ENCODE peak calls at places on chromosomes 4 and X, in seven cellular contexts. One of them, this sample, is unnamed.
A peak's percentile ranks its signal among the peaks of the same experiment; 100 is the strongest.

GRCh38 chr4:114780205-114780604 is 181.6 kb downstream of the UGT8 start:
- DNase-seq in AG09309: no peak
- DNase-seq in psoas muscle: no peak
- DNase-seq in colonic mucosa: no peak
- DNase-seq in fibroblast of villous mesenchyme: peak; percentile 3
- DNase-seq in CD8-positive, alpha-beta T cell: no peak
- DNase-seq in brain microvascular endothelial cell: peak; percentile 47
- DNase-seq in this sample: no peak

GRCh38 chr4:3321295-3321889 is 28.6 kb downstream of the RGS12 start:
- DNase-seq in psoas muscle: peak; percentile 82
- DNase-seq in AG09309: no peak
- DNase-seq in fibroblast of villous mesenchyme: peak; percentile 33
- DNase-seq in colonic mucosa: peak; percentile 17
- DNase-seq in CD8-positive, alpha-beta T cell: no peak
- DNase-seq in brain microvascular endothelial cell: no peak
- DNase-seq in this sample: no peak

GRCh38 chr4:15961778-15962510 is 1.0 kb downstream of the FGFBP2 start:
- DNase-seq in AG09309: no peak
- DNase-seq in colonic mucosa: no peak
- DNase-seq in fibroblast of villous mesenchyme: no peak
- DNase-seq in brain microvascular endothelial cell: no peak
- DNase-seq in psoas muscle: no peak
- DNase-seq in CD8-positive, alpha-beta T cell: peak; percentile 18
- DNase-seq in this sample: peak; percentile 62

GRCh38 chrX:153953342-153953830 is 8.9 kb upstream of the RENBP start:
- DNase-seq in CD8-positive, alpha-beta T cell: peak; percentile 62
- DNase-seq in psoas muscle: peak; percentile 88
- DNase-seq in AG09309: no peak
- DNase-seq in colonic mucosa: peak; percentile 70
- DNase-seq in fibroblast of villous mesenchyme: peak; percentile 57
- DNase-seq in brain microvascular endothelial cell: peak; percentile 51
- DNase-seq in this sample: peak; percentile 72

GRCh38 chrX:120452131-120452530 is 17.0 kb downstream of the LAMP2 start:
- DNase-seq in colonic mucosa: no peak
- DNase-seq in psoas muscle: no peak
- DNase-seq in AG09309: no peak
- DNase-seq in brain microvascular endothelial cell: peak; percentile 33
- DNase-seq in CD8-positive, alpha-beta T cell: no peak
- DNase-seq in fibroblast of villous mesenchyme: peak; percentile 46
- DNase-seq in this sample: peak; percentile 43

GRCh38 chr4:175330652-175331051 is 412.5 kb downstream of the ADAM29 start:
- DNase-seq in AG09309: no peak
- DNase-seq in brain microvascular endothelial cell: peak; percentile 81
- DNase-seq in fibroblast of villous mesenchyme: peak; percentile 12
- DNase-seq in psoas muscle: no peak
- DNase-seq in CD8-positive, alpha-beta T cell: no peak
- DNase-seq in colonic mucosa: no peak
- DNase-seq in this sample: no peak

GRCh38 chr4:154049457-154050181 is 260.7 kb upstream of the SFRP2 start:
- DNase-seq in brain microvascular endothelial cell: peak; percentile 28
- DNase-seq in fibroblast of villous mesenchyme: peak; percentile 72
- DNase-seq in colonic mucosa: no peak
- DNase-seq in AG09309: peak; percentile 80
- DNase-seq in psoas muscle: no peak
- DNase-seq in CD8-positive, alpha-beta T cell: no peak
- DNase-seq in this sample: peak; percentile 4

GRCh38 chr4:78846258-78846657 is 70.1 kb downstream of the BMP2K start:
- DNase-seq in psoas muscle: no peak
- DNase-seq in CD8-positive, alpha-beta T cell: no peak
- DNase-seq in brain microvascular endothelial cell: no peak
- DNase-seq in AG09309: no peak
- DNase-seq in fibroblast of villous mesenchyme: no peak
- DNase-seq in colonic mucosa: no peak
- DNase-seq in this sample: no peak

GRCh38 chr4:22778547-22779163 is 85.9 kb downstream of the GBA3 start:
- DNase-seq in brain microvascular endothelial cell: no peak
- DNase-seq in CD8-positive, alpha-beta T cell: no peak
- DNase-seq in fibroblast of villous mesenchyme: no peak
- DNase-seq in AG09309: no peak
- DNase-seq in psoas muscle: no peak
- DNase-seq in colonic mucosa: no peak
- DNase-seq in this sample: no peak

GRCh38 chr4:154822775-154823174 is 41.7 kb downstream of the RBM46 start:
- DNase-seq in AG09309: peak; percentile 63
- DNase-seq in fibroblast of villous mesenchyme: peak; percentile 72
- DNase-seq in CD8-positive, alpha-beta T cell: no peak
- DNase-seq in colonic mucosa: no peak
- DNase-seq in brain microvascular endothelial cell: no peak
- DNase-seq in psoas muscle: no peak
- DNase-seq in this sample: no peak

GRCh38 chrX:104310084-104310483 is 55.4 kb upstream of the ESX1 start:
- DNase-seq in AG09309: no peak
- DNase-seq in CD8-positive, alpha-beta T cell: no peak
- DNase-seq in psoas muscle: no peak
- DNase-seq in colonic mucosa: no peak
- DNase-seq in brain microvascular endothelial cell: peak; percentile 28
- DNase-seq in fibroblast of villous mesenchyme: peak; percentile 41
- DNase-seq in this sample: no peak

GRCh38 chrX:9651737-9652136 is 113.9 kb downstream of the GPR143 start:
- DNase-seq in colonic mucosa: no peak
- DNase-seq in fibroblast of villous mesenchyme: no peak
- DNase-seq in brain microvascular endothelial cell: no peak
- DNase-seq in AG09309: no peak
- DNase-seq in CD8-positive, alpha-beta T cell: no peak
- DNase-seq in psoas muscle: no peak
- DNase-seq in this sample: no peak

GRCh38 chr4:167100120-167100519 is 134.2 kb downstream of the SPOCK3 start:
- DNase-seq in psoas muscle: no peak
- DNase-seq in colonic mucosa: no peak
- DNase-seq in CD8-positive, alpha-beta T cell: no peak
- DNase-seq in brain microvascular endothelial cell: peak; percentile 3
- DNase-seq in AG09309: no peak
- DNase-seq in fibroblast of villous mesenchyme: peak; percentile 3
- DNase-seq in this sample: no peak

GRCh38 chr4:52911684-52912294 is 49.7 kb downstream of the RASL11B start:
- DNase-seq in brain microvascular endothelial cell: peak; percentile 79
- DNase-seq in fibroblast of villous mesenchyme: peak; percentile 79
- DNase-seq in psoas muscle: peak; percentile 73
- DNase-seq in CD8-positive, alpha-beta T cell: peak; percentile 45
- DNase-seq in AG09309: no peak
- DNase-seq in colonic mucosa: peak; percentile 88
- DNase-seq in this sample: peak; percentile 75

GRCh38 chrX:97159916-97160800 is 276.4 kb downstream of the RPA4 start:
- DNase-seq in psoas muscle: no peak
- DNase-seq in AG09309: no peak
- DNase-seq in fibroblast of villous mesenchyme: peak; percentile 1
- DNase-seq in colonic mucosa: peak; percentile 25
- DNase-seq in CD8-positive, alpha-beta T cell: no peak
- DNase-seq in brain microvascular endothelial cell: no peak
- DNase-seq in this sample: no peak

GRCh38 chrX:97155809-97156208 is 272.1 kb downstream of the RPA4 start:
- DNase-seq in colonic mucosa: no peak
- DNase-seq in psoas muscle: no peak
- DNase-seq in CD8-positive, alpha-beta T cell: no peak
- DNase-seq in AG09309: no peak
- DNase-seq in brain microvascular endothelial cell: no peak
- DNase-seq in fibroblast of villous mesenchyme: no peak
- DNase-seq in this sample: no peak

DNA sequence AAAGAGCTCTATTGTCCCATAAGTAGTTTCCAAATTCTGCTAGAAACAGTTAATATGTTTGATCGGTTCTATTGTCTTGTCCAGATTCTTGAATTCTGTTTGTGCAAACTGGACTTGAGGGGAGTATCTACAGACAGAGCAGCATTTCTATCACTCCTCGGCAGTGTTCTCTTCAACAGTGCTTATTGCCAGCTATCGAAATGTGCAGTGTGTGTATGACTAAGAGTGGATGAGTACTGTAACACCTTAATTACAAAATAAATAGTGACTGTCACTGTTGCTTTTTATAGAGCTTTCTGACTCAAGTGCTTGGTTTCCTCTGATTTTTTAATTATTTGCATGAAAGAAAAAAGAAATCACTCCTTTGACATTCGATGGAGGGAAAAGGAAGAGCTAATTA is 274.6 kb downstream of the RPA4 start:
- DNase-seq in colonic mucosa: no peak
- DNase-seq in psoas muscle: no peak
- DNase-seq in AG09309: no peak
- DNase-seq in brain microvascular endothelial cell: no peak
- DNase-seq in CD8-positive, alpha-beta T cell: no peak
- DNase-seq in fibroblast of villous mesenchyme: no peak
- DNase-seq in this sample: no peak
- H3K4me3 ChIP-seq in colonic mucosa: no peak overlapping the region
- H3K4me3 ChIP-seq in psoas muscle: no peak overlapping the region
- H3K4me3 ChIP-seq in AG09309: no peak overlapping the region
- H3K4me3 ChIP-seq in brain microvascular endothelial cell: no peak overlapping the region
- H3K4me3 ChIP-seq in CD8-positive, alpha-beta T cell: no peak overlapping the region
- H3K4me3 ChIP-seq in fibroblast of villous mesenchyme: no peak overlapping the region
- H3K4me3 ChIP-seq in this sample: no peak overlapping the region

GRCh38 chr4:76250962-76251361 is 559 bp upstream of the FAM47E start:
- DNase-seq in fibroblast of villous mesenchyme: no peak
- DNase-seq in psoas muscle: no peak
- DNase-seq in colonic mucosa: peak; percentile 37
- DNase-seq in CD8-positive, alpha-beta T cell: no peak
- DNase-seq in AG09309: no peak
- DNase-seq in brain microvascular endothelial cell: no peak
- DNase-seq in this sample: no peak
- H3K4me3 ChIP-seq in fibroblast of villous mesenchyme: no peak overlapping the region
- H3K4me3 ChIP-seq in psoas muscle: peak overlapping the region; percentile 79
- H3K4me3 ChIP-seq in colonic mucosa: peak overlapping the region; percentile 70
- H3K4me3 ChIP-seq in CD8-positive, alpha-beta T cell: peak overlapping the region; percentile 57
- H3K4me3 ChIP-seq in AG09309: peak overlapping the region; percentile 35
- H3K4me3 ChIP-seq in brain microvascular endothelial cell: peak overlapping the region; percentile 53
- H3K4me3 ChIP-seq in this sample: peak overlapping the region; percentile 55

GRCh38 chrX:71911731-71912050 is 1.0 kb downstream of the NHSL2 start:
- DNase-seq in colonic mucosa: no peak
- DNase-seq in CD8-positive, alpha-beta T cell: no peak
- DNase-seq in brain microvascular endothelial cell: no peak
- DNase-seq in psoas muscle: no peak
- DNase-seq in fibroblast of villous mesenchyme: no peak
- DNase-seq in AG09309: no peak
- DNase-seq in this sample: peak; percentile 9
- H3K4me3 ChIP-seq in colonic mucosa: peak overlapping the region; percentile 25
- H3K4me3 ChIP-seq in CD8-positive, alpha-beta T cell: no peak overlapping the region
- H3K4me3 ChIP-seq in brain microvascular endothelial cell: peak overlapping the region; percentile 53
- H3K4me3 ChIP-seq in psoas muscle: peak overlapping the region; percentile 55
- H3K4me3 ChIP-seq in fibroblast of villous mesenchyme: peak overlapping the region; percentile 50
- H3K4me3 ChIP-seq in AG09309: peak overlapping the region; percentile 62
- H3K4me3 ChIP-seq in this sample: peak overlapping the region; percentile 21

GRCh38 chr4:48015678-48016077 is 803 bp downstream of the CNGA1 start:
- DNase-seq in AG09309: no peak
- DNase-seq in colonic mucosa: no peak
- DNase-seq in psoas muscle: no peak
- DNase-seq in brain microvascular endothelial cell: no peak
- DNase-seq in CD8-positive, alpha-beta T cell: no peak
- DNase-seq in fibroblast of villous mesenchyme: no peak
- DNase-seq in this sample: no peak
- H3K4me3 ChIP-seq in AG09309: no peak overlapping the region
- H3K4me3 ChIP-seq in colonic mucosa: peak overlapping the region; percentile 54
- H3K4me3 ChIP-seq in psoas muscle: peak overlapping the region; percentile 87
- H3K4me3 ChIP-seq in brain microvascular endothelial cell: no peak overlapping the region
- H3K4me3 ChIP-seq in CD8-positive, alpha-beta T cell: no peak overlapping the region
- H3K4me3 ChIP-seq in fibroblast of villous mesenchyme: no peak overlapping the region
- H3K4me3 ChIP-seq in this sample: no peak overlapping the region

GRCh38 chr4:112706840-112707207 is 69.9 kb downstream of the LARP7 start:
- DNase-seq in CD8-positive, alpha-beta T cell: no peak
- DNase-seq in psoas muscle: no peak
- DNase-seq in AG09309: no peak
- DNase-seq in colonic mucosa: no peak
- DNase-seq in brain microvascular endothelial cell: no peak
- DNase-seq in fibroblast of villous mesenchyme: no peak
- DNase-seq in this sample: no peak
- H3K4me3 ChIP-seq in CD8-positive, alpha-beta T cell: peak overlapping the region; percentile 46
- H3K4me3 ChIP-seq in psoas muscle: peak overlapping the region; percentile 77
- H3K4me3 ChIP-seq in AG09309: no peak overlapping the region
- H3K4me3 ChIP-seq in colonic mucosa: no peak overlapping the region
- H3K4me3 ChIP-seq in brain microvascular endothelial cell: no peak overlapping the region
- H3K4me3 ChIP-seq in fibroblast of villous mesenchyme: no peak overlapping the region
- H3K4me3 ChIP-seq in this sample: no peak overlapping the region

GRCh38 chrX:101368800-101369199 is 17.2 kb downstream of the BTK start:
- DNase-seq in psoas muscle: no peak
- DNase-seq in CD8-positive, alpha-beta T cell: no peak
- DNase-seq in AG09309: no peak
- DNase-seq in colonic mucosa: no peak
- DNase-seq in brain microvascular endothelial cell: no peak
- DNase-seq in fibroblast of villous mesenchyme: no peak
- DNase-seq in this sample: no peak
- H3K4me3 ChIP-seq in psoas muscle: no peak overlapping the region
- H3K4me3 ChIP-seq in CD8-positive, alpha-beta T cell: no peak overlapping the region
- H3K4me3 ChIP-seq in AG09309: no peak overlapping the region
- H3K4me3 ChIP-seq in colonic mucosa: no peak overlapping the region
- H3K4me3 ChIP-seq in brain microvascular endothelial cell: no peak overlapping the region
- H3K4me3 ChIP-seq in fibroblast of villous mesenchyme: no peak overlapping the region
- H3K4me3 ChIP-seq in this sample: no peak overlapping the region

DNA sequence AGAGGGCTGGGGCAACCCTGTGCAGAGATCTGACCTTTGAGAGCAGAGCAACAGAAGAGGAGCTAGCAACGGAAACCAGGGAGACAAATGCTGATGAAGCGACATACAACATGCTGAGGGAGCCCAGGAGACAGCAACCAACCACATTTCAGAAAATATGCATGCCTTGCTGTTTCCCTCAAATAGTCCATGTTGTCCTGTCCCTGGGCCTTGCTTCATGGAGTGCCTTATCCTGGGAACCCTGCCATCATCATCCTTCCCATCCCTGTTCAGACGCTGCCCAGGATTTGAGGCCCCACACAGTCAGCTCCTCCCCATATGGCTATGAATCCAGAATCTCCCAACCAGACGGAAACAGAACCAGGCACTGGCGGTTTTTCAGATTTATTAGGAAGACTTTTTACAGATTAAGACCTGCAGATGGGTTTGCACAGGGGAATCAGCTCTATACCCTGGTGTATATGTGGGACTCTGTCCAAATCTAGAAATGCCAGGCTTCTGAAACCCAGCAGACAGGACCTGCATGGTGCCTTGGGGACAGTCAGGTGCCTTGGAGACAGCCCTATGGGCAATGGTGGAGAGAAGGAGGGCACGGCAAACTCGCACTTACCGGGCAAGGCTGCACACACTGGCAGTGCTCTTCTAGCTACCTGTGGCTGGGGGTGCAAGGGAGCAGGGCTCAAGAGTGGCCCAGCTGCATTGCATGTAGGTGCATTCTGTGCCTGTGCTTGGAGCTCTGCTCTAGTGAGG is 199.8 kb upstream of the MAMLD1 start:
- DNase-seq in brain microvascular endothelial cell: no peak
- DNase-seq in fibroblast of villous mesenchyme: no peak
- DNase-seq in AG09309: no peak
- DNase-seq in CD8-positive, alpha-beta T cell: no peak
- DNase-seq in colonic mucosa: no peak
- DNase-seq in psoas muscle: no peak
- DNase-seq in this sample: no peak
- H3K4me3 ChIP-seq in brain microvascular endothelial cell: no peak overlapping the region
- H3K4me3 ChIP-seq in fibroblast of villous mesenchyme: no peak overlapping the region
- H3K4me3 ChIP-seq in AG09309: no peak overlapping the region
- H3K4me3 ChIP-seq in CD8-positive, alpha-beta T cell: no peak overlapping the region
- H3K4me3 ChIP-seq in colonic mucosa: no peak overlapping the region
- H3K4me3 ChIP-seq in psoas muscle: no peak overlapping the region
- H3K4me3 ChIP-seq in this sample: no peak overlapping the region

This sample was measured in HL-60.